ENCODE peak calls at places on chromosomes 4 and X, in five cellular contexts. Q, G, E, H and A are unnamed samples.

GRCh38 chrX:68929332-68930150 is 100.7 kb downstream of the EFNB1 start:
- DNase-seq in G (no peak), H (peak), Q (peak), E (no peak), A (peak)

GRCh38 chrX:23764585-23764984 is 18.4 kb upstream of the SAT1 start:
- DNase-seq in E (no peak), Q (no peak), H (no peak), G (no peak), A (no peak)

GRCh38 chr4:6987566-6987920 is 55.6 kb upstream of the TADA2B start:
- DNase-seq in Q (no peak), H (no peak), G (no peak), E (peak), A (peak)

GRCh38 chr4:89275587-89275986 is 32.0 kb downstream of the GPRIN3 start:
- DNase-seq in G (no peak), Q (no peak), E (no peak), H (no peak), A (no peak)

GRCh38 chrX:40543661-40544328 is 37.0 kb upstream of the ATP6AP2 start:
- DNase-seq in Q (no peak), H (peak), G (no peak), E (no peak), A (peak)

GRCh38 chrX:32572644-32573043 is 638.7 kb downstream of the DMD start:
- DNase-seq in E (no peak), H (no peak), G (no peak), Q (no peak), A (no peak)

GRCh38 chr4:164949448-164950118 is 27.9 kb downstream of the TRIM61 start:
- DNase-seq in E (no peak), Q (no peak), G (no peak), H (no peak), A (peak)

GRCh38 chr4:74855879-74856278 is 61.6 kb upstream of the BTC start:
- DNase-seq in G (no peak), Q (no peak), H (no peak), E (no peak), A (no peak)

GRCh38 chrX:11375614-11376119 is 82.5 kb downstream of the AMELX start:
- DNase-seq in Q (no peak), G (no peak), H (no peak), E (no peak), A (no peak)

GRCh38 chrX:113644426-113644825 is 803.8 kb upstream of the AMOT start:
- DNase-seq in G (no peak), E (no peak), Q (peak), H (no peak), A (peak)

GRCh38 chr4:24722026-24722568 is 73.3 kb upstream of the SOD3 start:
- DNase-seq in H (no peak), E (no peak), Q (no peak), G (no peak), A (no peak)

GRCh38 chrX:17298564-17298963 is 76.4 kb upstream of the NHS start:
- DNase-seq in G (no peak), E (no peak), H (no peak), Q (no peak), A (no peak)

GRCh38 chr4:139229534-139230039 is 50.4 kb downstream of the MGARP start:
- DNase-seq in H (peak), E (no peak), Q (no peak), G (no peak), A (peak)

GRCh38 chr4:148056879-148057278 is 325.0 kb downstream of the ARHGAP10 start:
- DNase-seq in G (peak), Q (peak), H (peak), E (peak), A (peak)

GRCh38 chrX:29687687-29688086 is 527.7 kb upstream of the MAGEB2 start:
- DNase-seq in Q (peak), G (no peak), H (no peak), E (no peak), A (peak)

GRCh38 chr4:124133753-124134152 is 578.8 kb downstream of the ANKRD50 start:
- DNase-seq in Q (no peak), H (no peak), G (no peak), E (no peak), A (no peak)

GRCh38 chr4:186067757-186068385 is 1.1 kb upstream of the TLR3 start:
- DNase-seq in H (peak), G (peak), E (peak), Q (peak), A (peak)

GRCh38 chr4:77697860-77698599 is 92.4 kb downstream of the CXCL13 start:
- DNase-seq in H (no peak), Q (peak), E (peak), G (no peak), A (peak)

GRCh38 chrX:91414710-91415109 is 19.9 kb upstream of the PABPC5 start:
- DNase-seq in G (no peak), H (no peak), E (no peak), Q (no peak), A (peak)

GRCh38 chr4:150363721-150364688 is 217.9 kb upstream of the MAB21L2 start:
- DNase-seq in H (no peak), G (no peak), E (no peak), Q (no peak), A (no peak)

GRCh38 chrX:44431206-44431605 is 87.7 kb upstream of the EFHC2 start:
- DNase-seq in E (no peak), G (no peak), Q (peak), H (no peak), A (peak)

GRCh38 chr4:88172987-88173386 is 14.5 kb upstream of the ABCG2 start:
- DNase-seq in G (no peak), E (no peak), Q (no peak), H (no peak), A (no peak)

GRCh38 chr4:40185830-40186664 is 10.8 kb upstream of the RHOH start:
- DNase-seq in Q (peak), E (no peak), G (no peak), H (no peak), A (peak)

GRCh38 chr4:164937576-164938270 is 39.7 kb downstream of the TRIM61 start:
- DNase-seq in E (peak), G (no peak), H (no peak), Q (peak), A (peak)

GRCh38 chr4:139892973-139893736 is 227.5 kb downstream of the MGST2 start:
- DNase-seq in E (no peak), Q (no peak), G (no peak), H (no peak), A (no peak)

GRCh38 chr4:87134122-87134521 is 86.3 kb downstream of the KLHL8 start:
- DNase-seq in H (no peak), E (no peak), G (no peak), Q (no peak), A (no peak)

GRCh38 chr4:136505020-136505419 is 1027.3 kb downstream of the PCDH18 start:
- DNase-seq in G (no peak), E (no peak), H (no peak), Q (no peak), A (no peak)

GRCh38 chr4:6349896-6350295 is 80.2 kb downstream of the WFS1 start:
- DNase-seq in G (no peak), Q (no peak), H (no peak), E (no peak), A (peak)

GRCh38 chr4:183136880-183137279 is 37.8 kb downstream of the WWC2 start:
- DNase-seq in Q (no peak), E (no peak), H (no peak), G (no peak), A (peak)

GRCh38 chr4:62051332-62051731 is 851.2 kb downstream of the ADGRL3 start:
- DNase-seq in Q (no peak), E (no peak), H (no peak), G (no peak), A (no peak)

GRCh38 chr4:123106741-123107140 is 184.3 kb upstream of the NUDT6 start:
- DNase-seq in Q (no peak), H (no peak), G (no peak), E (no peak), A (no peak)

GRCh38 chrX:103063191-103063845 is 653 bp downstream of the BEX1 start:
- DNase-seq in E (no peak), H (no peak), Q (no peak), G (no peak), A (peak)

GRCh38 chrX:131577999-131578734 is 34.3 kb downstream of the OR13H1 start:
- DNase-seq in G (no peak), Q (no peak), H (no peak), E (no peak), A (no peak)

GRCh38 chr4:166435449-166435848 is 562.4 kb downstream of the TLL1 start:
- DNase-seq in E (no peak), G (no peak), H (no peak), Q (peak), A (peak)

GRCh38 chr4:112296949-112297483 is at the start of gene ALPK1:
- DNase-seq in G (no peak), H (no peak), E (no peak), Q (peak), A (peak)

GRCh38 chr4:165440415-165440882 is 61.6 kb downstream of the CPE start:
- DNase-seq in H (no peak), E (no peak), Q (peak), G (no peak), A (peak)

DNA sequence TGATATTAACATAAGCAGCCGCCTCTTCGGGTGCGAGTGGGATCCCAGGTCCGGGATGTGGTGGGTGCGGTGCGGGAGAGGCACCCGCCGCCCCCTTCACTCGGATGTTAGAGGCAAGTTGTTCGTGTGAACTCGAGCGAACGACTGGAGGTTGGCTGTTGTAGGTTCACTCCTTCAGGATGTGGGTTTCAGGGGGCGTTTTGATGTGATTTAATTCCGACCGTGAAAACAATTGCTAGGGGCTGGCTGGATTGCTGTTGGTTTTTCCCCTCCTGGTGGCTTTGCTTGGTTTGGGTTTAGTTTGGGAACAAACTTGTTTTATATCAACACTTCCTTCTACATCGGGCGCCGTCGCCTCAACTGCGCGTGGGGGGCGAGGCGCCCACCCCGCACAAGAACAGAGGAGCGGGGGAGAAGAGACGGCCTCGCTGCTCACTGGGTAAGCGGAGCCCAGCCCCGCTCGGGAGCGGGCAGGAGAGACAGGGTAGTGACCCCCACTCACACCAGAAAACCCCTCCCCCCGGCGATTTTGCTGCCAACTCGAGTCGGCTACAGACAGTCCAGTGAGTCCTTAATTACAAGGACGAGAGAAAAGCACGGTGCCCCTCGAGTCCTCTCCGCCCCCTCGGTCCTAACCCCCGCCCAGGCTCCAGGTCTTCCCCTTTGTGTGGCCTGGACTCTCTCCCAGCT is 3.0 kb upstream of the LEF1 start:
- DNase-seq in E (no peak), H (no peak), Q (no peak), G (no peak), A (no peak)
- H3K4me3 ChIP-seq in E (no peak), H (no peak), Q (no peak), G (no peak), A (no peak)

GRCh38 chrX:154409222-154409871 is at the start of gene DNASE1L1:
- DNase-seq in E (peak), Q (peak), G (peak), H (peak), A (peak)
- H3K4me3 ChIP-seq in E (no peak), Q (peak), G (peak), H (peak), A (peak)

GRCh38 chrX:134806707-134807038 is 148.4 kb upstream of the PLAC1 start:
- DNase-seq in G (no peak), Q (no peak), H (no peak), E (no peak), A (no peak)
- H3K4me3 ChIP-seq in G (peak), Q (peak), H (peak), E (peak), A (peak)

DNA sequence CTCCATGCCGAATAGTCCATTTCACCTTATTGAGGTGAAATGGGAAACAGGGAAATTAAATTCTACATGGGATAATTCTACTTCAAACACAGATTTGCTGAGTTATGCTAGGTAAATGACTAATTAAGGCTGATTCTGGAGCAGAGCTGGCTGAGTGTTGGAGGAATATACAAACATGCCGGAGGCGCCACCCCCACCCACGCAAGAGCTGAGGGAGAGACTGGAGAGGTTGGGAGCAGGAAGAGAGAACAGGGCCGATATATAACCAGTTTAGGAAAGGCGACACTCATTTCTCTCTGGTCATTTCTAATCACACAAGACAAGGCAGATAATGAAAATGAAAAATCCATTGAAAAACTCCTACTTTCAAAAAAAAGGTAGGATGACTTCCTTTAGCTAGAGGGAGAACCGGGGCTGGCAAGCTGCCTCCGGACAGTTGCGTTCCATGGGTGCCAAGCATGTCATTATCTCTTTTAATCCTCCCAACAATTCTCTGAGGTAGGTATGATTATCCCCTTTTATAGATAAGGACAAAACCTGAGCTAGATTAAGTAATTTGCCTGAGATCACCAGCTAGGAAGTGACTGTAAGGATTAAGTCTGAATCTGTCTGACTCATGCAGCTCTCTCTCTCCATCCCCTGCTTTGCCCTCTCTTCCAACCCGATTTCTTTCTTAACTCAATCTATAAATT is 27.6 kb upstream of the CFAP299 start:
- DNase-seq in Q (peak), E (no peak), G (no peak), H (no peak), A (peak)
- H3K4me3 ChIP-seq in Q (peak), E (no peak), G (no peak), H (no peak), A (peak)